ENCODE peak calls at places on chromosome 7, in nine cellular contexts. Y is SJSA1, E is cardiac muscle cell, L is PC-9, F is Panc1, O is adrenal gland, X is fibroblast of pulmonary artery, P is ascending aorta, N is epithelial cell of esophagus. T is an unnamed sample.

GRCh38 chr7:46079421-46079820 is 158.3 kb upstream of the IGFBP3 start:
- DNase-seq in L (no peak), P (no peak), F (no peak), E (no peak), O (no peak), N (no peak), X (no peak), Y (no peak), T (no peak)

GRCh38 chr7:16028103-16028502 is 341.6 kb upstream of the MEOX2 start:
- DNase-seq in O (no peak), P (no peak), F (no peak), X (peak; percentile 92), E (peak; percentile 90), N (peak; percentile 76), L (no peak), Y (no peak), T (peak; percentile 72)

GRCh38 chr7:5421626-5422323 is 1.9 kb downstream of the TNRC18 start:
- DNase-seq in N (no peak), Y (peak; percentile 76), L (peak; percentile 62), X (peak; percentile 70), P (no peak), O (peak; percentile 65), E (peak; percentile 72), F (no peak), T (peak; percentile 82)

GRCh38 chr7:50595538-50596102 is 30.4 kb upstream of the DDC start:
- DNase-seq in X (peak; percentile 76), E (peak; percentile 74), O (peak; percentile 47), Y (no peak), L (no peak), N (peak; percentile 35), F (no peak), P (no peak), T (peak; percentile 46)

GRCh38 chr7:139683137-139683871 is 94.5 kb downstream of the HIPK2 start:
- DNase-seq in F (no peak), L (no peak), E (peak; percentile 68), X (peak; percentile 62), P (no peak), O (no peak), N (peak; percentile 19), Y (peak; percentile 73), T (peak; percentile 79)

GRCh38 chr7:94510582-94511456 is 1.2 kb downstream of the CASD1 start:
- DNase-seq in L (peak; percentile 53), P (no peak), E (peak; percentile 28), N (peak; percentile 17), X (peak; percentile 19), Y (peak; percentile 45), F (no peak), O (peak; percentile 53), T (peak; percentile 29)

GRCh38 chr7:18064242-18064838 is 36.7 kb upstream of the PRPS1L1 start:
- DNase-seq in O (no peak), Y (peak; percentile 55), P (no peak), L (no peak), N (peak; percentile 47), X (peak; percentile 36), E (peak; percentile 39), F (peak; percentile 7), T (no peak)

GRCh38 chr7:82745117-82745516 is 301.5 kb upstream of the CACNA2D1 start:
- DNase-seq in X (no peak), Y (peak; percentile 66), N (no peak), L (no peak), P (no peak), E (peak; percentile 25), F (no peak), O (no peak), T (peak; percentile 13)

GRCh38 chr7:87534072-87534471 is 58.6 kb upstream of the ABCB4 start:
- DNase-seq in P (no peak), N (no peak), X (no peak), O (no peak), L (no peak), Y (no peak), F (no peak), E (no peak), T (no peak)

GRCh38 chr7:91565499-91566331 is 301.5 kb downstream of the FZD1 start:
- DNase-seq in E (no peak), L (no peak), N (peak; percentile 13), X (no peak), Y (peak; percentile 53), P (no peak), F (no peak), O (no peak), T (peak; percentile 57)

GRCh38 chr7:66732439-66732838 is 8.1 kb upstream of the RABGEF1 start:
- DNase-seq in F (no peak), X (no peak), E (no peak), O (no peak), P (no peak), L (no peak), Y (no peak), N (no peak), T (no peak)

GRCh38 chr7:28349637-28350036 is 62.7 kb upstream of the CREB5 start:
- DNase-seq in E (no peak), O (no peak), P (no peak), N (peak; percentile 15), X (no peak), Y (no peak), F (peak; percentile 28), L (no peak), T (no peak)

GRCh38 chr7:726854-727103 is 280 bp downstream of the DNAAF5 start:
- DNase-seq in Y (no peak), O (no peak), N (no peak), E (no peak), L (no peak), P (no peak), X (no peak), F (no peak), T (no peak)

GRCh38 chr7:64959072-64959747 is 31.6 kb downstream of the ZNF117 start:
- DNase-seq in E (peak; percentile 14), F (no peak), Y (no peak), P (no peak), N (peak; percentile 33), O (no peak), L (no peak), X (no peak), T (no peak)

GRCh38 chr7:119482209-119482608 is 790.8 kb upstream of the KCND2 start:
- DNase-seq in X (peak; percentile 11), O (no peak), Y (no peak), F (no peak), P (no peak), E (peak; percentile 20), N (peak; percentile 48), L (peak; percentile 15), T (peak; percentile 6)

DNA sequence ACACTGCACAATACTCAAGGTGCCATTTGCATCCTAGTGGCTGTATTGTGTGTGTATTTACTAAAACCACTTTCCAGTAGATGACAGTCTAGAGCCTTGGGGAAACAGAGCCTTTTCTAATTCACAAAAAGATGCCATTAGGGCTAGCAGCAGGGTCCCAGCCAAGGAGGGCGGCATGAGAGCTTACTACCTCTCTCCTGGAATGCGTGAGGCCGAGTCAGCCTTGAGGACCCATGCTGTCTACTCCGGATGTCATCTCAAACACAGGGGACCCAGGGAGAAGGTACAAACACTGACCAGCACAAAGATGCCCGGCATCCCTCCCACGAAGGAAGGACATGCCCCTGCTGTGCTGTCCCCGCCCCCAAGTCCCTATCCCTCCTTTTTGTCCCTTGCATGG is 65.5 kb downstream of the CYCS start:
- DNase-seq in O (no peak), E (no peak), F (no peak), N (no peak), P (no peak), Y (no peak), L (no peak), X (no peak), T (no peak)
- H3K4me3 ChIP-seq in O (no peak overlapping the region), E (no peak overlapping the region), F (no peak overlapping the region), N (no peak overlapping the region), P (no peak overlapping the region), Y (no peak overlapping the region), L (no peak overlapping the region), X (no peak overlapping the region), T (no peak overlapping the region)

GRCh38 chr7:92634125-92634710 is 44.0 kb upstream of the FAM133B start:
- DNase-seq in X (no peak), O (no peak), E (no peak), N (no peak), F (no peak), Y (no peak), P (no peak), L (no peak), T (no peak)

GRCh38 chr7:92636018-92636560 is 45.9 kb upstream of the FAM133B start:
- DNase-seq in P (no peak), N (no peak), E (no peak), X (no peak), L (no peak), O (no peak), Y (no peak), F (no peak), T (peak; percentile 38)

GRCh38 chr7:92635538-92635937 is 45.3 kb upstream of the FAM133B start:
- DNase-seq in F (no peak), N (no peak), E (no peak), L (no peak), X (no peak), O (no peak), P (no peak), Y (no peak), T (no peak)

GRCh38 chr7:92633211-92633906 is 43.2 kb upstream of the FAM133B start:
- DNase-seq in F (peak; percentile 83), O (no peak), P (no peak), E (peak; percentile 93), X (peak; percentile 94), N (peak; percentile 89), L (peak; percentile 43), Y (peak; percentile 76), T (peak; percentile 97)

GRCh38 chr7:92634924-92635519 is 44.8 kb upstream of the FAM133B start:
- DNase-seq in E (peak; percentile 64), O (no peak), X (peak; percentile 76), L (peak; percentile 54), N (peak; percentile 84), P (no peak), F (no peak), Y (peak; percentile 53), T (peak; percentile 88)
- H3K4me3 ChIP-seq in E (no peak overlapping the region), O (no peak overlapping the region), X (no peak overlapping the region), L (no peak overlapping the region), N (no peak overlapping the region), P (no peak overlapping the region), F (no peak overlapping the region), Y (no peak overlapping the region), T (no peak overlapping the region)

DNA sequence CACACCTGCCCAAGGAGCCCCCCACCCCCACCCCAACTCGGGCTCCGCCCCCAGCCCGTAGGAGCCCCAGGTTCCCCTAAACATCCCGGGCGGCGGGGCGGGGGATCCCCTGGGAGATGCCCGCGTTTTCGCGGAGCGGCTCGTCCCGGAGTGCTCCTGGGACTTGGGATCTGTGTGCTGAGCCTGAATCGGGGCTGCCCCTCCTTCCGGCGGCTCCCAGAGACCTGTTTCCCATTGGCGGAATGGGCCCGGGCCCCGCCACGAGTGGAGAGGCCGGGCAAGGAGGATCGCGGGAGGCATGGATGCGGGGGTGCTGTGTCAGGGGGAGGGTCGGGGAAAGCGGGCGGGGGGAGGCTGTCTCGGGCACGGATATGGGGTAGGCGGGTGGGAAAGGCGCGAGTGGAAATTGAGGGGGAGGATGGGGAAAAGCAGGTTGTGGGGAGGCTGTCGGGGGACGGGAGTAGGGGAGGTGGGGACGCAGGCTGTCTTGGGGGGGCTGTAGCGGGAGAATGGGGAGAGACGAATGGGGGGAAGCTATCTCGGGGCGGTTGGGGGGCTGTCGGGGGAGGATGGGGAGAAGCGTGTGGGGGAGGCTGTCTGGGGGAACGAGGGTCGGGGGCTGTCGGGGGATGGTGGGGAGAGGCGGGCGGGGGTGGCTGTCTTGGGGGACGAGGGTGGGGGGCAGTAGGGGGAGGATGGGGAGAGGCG is 572 bp upstream of the BHLHA15 start:
- DNase-seq in E (peak; percentile 21), P (no peak), F (no peak), L (no peak), O (no peak), N (no peak), Y (no peak), X (peak; percentile 5), T (no peak)
- H3K4me3 ChIP-seq in E (peak overlapping the region; percentile 32), P (peak overlapping the region; percentile 53), F (peak overlapping the region; percentile 32), L (no peak overlapping the region), O (no peak overlapping the region), N (peak overlapping the region; percentile 20), Y (no peak overlapping the region), X (peak overlapping the region; percentile 32), T (peak overlapping the region; percentile 36)

GRCh38 chr7:69364814-69365587 is 233.3 kb upstream of the AUTS2 start:
- DNase-seq in F (no peak), E (no peak), Y (no peak), X (no peak), L (no peak), N (no peak), O (no peak), P (no peak), T (no peak)
- H3K4me3 ChIP-seq in F (no peak overlapping the region), E (no peak overlapping the region), Y (no peak overlapping the region), X (no peak overlapping the region), L (no peak overlapping the region), N (no peak overlapping the region), O (no peak overlapping the region), P (no peak overlapping the region), T (no peak overlapping the region)

T was measured in astrocyte of the spinal cord.